ENCODE peak calls at places on chromosomes 4 and X, in five cellular contexts. Y, F, T, H and S are unnamed samples.

GRCh38 chrX:139554367-139554766 is 23.8 kb downstream of the F9 start:
- DNase-seq in Y (no peak), F (no peak), T (no peak), H (no peak), S (no peak)

GRCh38 chr4:119525771-119526712 is 102.6 kb downstream of the PDE5A start:
- DNase-seq in Y (no peak), F (no peak), T (no peak), H (peak), S (no peak)

GRCh38 chr4:39834269-39834668 is 136.3 kb downstream of the UBE2K start:
- DNase-seq in Y (no peak), F (no peak), T (no peak), H (no peak), S (no peak)

GRCh38 chr4:63558709-63559108 is 850.5 kb downstream of the TECRL start:
- DNase-seq in Y (no peak), F (no peak), T (no peak), H (no peak), S (no peak)

GRCh38 chr4:83109480-83110221 is 4.9 kb downstream of the PLAC8 start:
- DNase-seq in Y (peak), F (peak), T (no peak), H (peak), S (no peak)

GRCh38 chr4:179843370-179843769 is 2399.8 kb upstream of the TENM3 start:
- DNase-seq in Y (no peak), F (no peak), T (no peak), H (no peak), S (peak)

GRCh38 chr4:113784497-113785254 is 23.1 kb upstream of the CAMK2D start:
- DNase-seq in Y (no peak), F (no peak), T (no peak), H (peak), S (peak)

GRCh38 chr4:78293841-78294301 is 236.7 kb downstream of the FRAS1 start:
- DNase-seq in Y (no peak), F (no peak), T (no peak), H (peak), S (peak)

GRCh38 chr4:166341992-166342391 is 469.0 kb downstream of the TLL1 start:
- DNase-seq in Y (no peak), F (no peak), T (no peak), H (no peak), S (no peak)

GRCh38 chrX:138034136-138034535 is 468.2 kb downstream of the ZIC3 start:
- DNase-seq in Y (no peak), F (no peak), T (no peak), H (no peak), S (no peak)

GRCh38 chrX:7133036-7133412 is 14.5 kb upstream of the STS start:
- DNase-seq in Y (no peak), F (no peak), T (no peak), H (no peak), S (no peak)

GRCh38 chrX:48996969-48997368 is 5.1 kb downstream of the GRIPAP1 start:
- DNase-seq in Y (no peak), F (no peak), T (no peak), H (no peak), S (no peak)

GRCh38 chr4:180832086-180832485 is 1411.1 kb upstream of the TENM3 start:
- DNase-seq in Y (no peak), F (no peak), T (no peak), H (no peak), S (no peak)

GRCh38 chr4:127781303-127782024 is 658 bp upstream of the HSPA4L start:
- DNase-seq in Y (no peak), F (peak), T (peak), H (peak), S (no peak)

GRCh38 chr4:184644553-184645307 is 4.5 kb downstream of the CASP3 start:
- DNase-seq in Y (no peak), F (no peak), T (no peak), H (no peak), S (peak)

GRCh38 chr4:125358453-125358852 is 43.7 kb downstream of the FAT4 start:
- DNase-seq in Y (no peak), F (no peak), T (no peak), H (no peak), S (no peak)

GRCh38 chr4:181770971-181771370 is 472.2 kb upstream of the TENM3 start:
- DNase-seq in Y (no peak), F (no peak), T (no peak), H (no peak), S (no peak)

GRCh38 chr4:174423257-174423944 is 98.9 kb downstream of the HPGD start:
- DNase-seq in Y (peak), F (peak), T (no peak), H (peak), S (peak)

GRCh38 chr4:48340276-48340904 is 939 bp upstream of the SLAIN2 start:
- DNase-seq in Y (no peak), F (no peak), T (peak), H (peak), S (peak)

GRCh38 chr4:2168469-2169319 is 73.2 kb downstream of the HAUS3 start:
- DNase-seq in Y (no peak), F (no peak), T (no peak), H (no peak), S (no peak)

GRCh38 chr4:155403886-155404285 is 27.1 kb upstream of the MAP9 start:
- DNase-seq in Y (no peak), F (no peak), T (peak), H (peak), S (no peak)

GRCh38 chrX:45699158-45699557 is 498.5 kb upstream of the DIPK2B start:
- DNase-seq in Y (no peak), F (no peak), T (no peak), H (no peak), S (no peak)

GRCh38 chr4:1785592-1785991 is 7.5 kb upstream of the FGFR3 start:
- DNase-seq in Y (no peak), F (no peak), T (no peak), H (no peak), S (no peak)

GRCh38 chr4:185127021-185127925 is 15.8 kb upstream of the SLC25A4 start:
- DNase-seq in Y (no peak), F (no peak), T (peak), H (peak), S (no peak)

GRCh38 chr4:3413675-3414420 is 27.9 kb upstream of the HGFAC start:
- DNase-seq in Y (no peak), F (no peak), T (no peak), H (no peak), S (no peak)

GRCh38 chr4:162586266-162586665 is 422.5 kb upstream of the FSTL5 start:
- DNase-seq in Y (no peak), F (no peak), T (no peak), H (peak), S (no peak)

GRCh38 chrX:150980711-150981110 is 2.4 kb upstream of the HMGB3 start:
- DNase-seq in Y (no peak), F (no peak), T (no peak), H (no peak), S (no peak)